ENCODE peak calls at places on chromosomes 7 and 10, in four cellular contexts. L is osteocyte; M is endodermal cell; T is CD4-positive, alpha-beta T cell. B is an unnamed sample.
A peak's percentile ranks its signal among the peaks of the same experiment; 100 is the strongest.

GRCh38 chr7:118311121-118311803 is 86.8 kb downstream of the ANKRD7 start:
- DNase-seq in M (no peak), L (no peak), T (no peak), B (no peak)

GRCh38 chr10:18164093-18164492 is 23.9 kb downstream of the CACNB2 start:
- DNase-seq in L (no peak), M (no peak), T (no peak), B (no peak)

GRCh38 chr10:86648706-86649426 is 5.5 kb upstream of the OPN4 start:
- DNase-seq in T (no peak), M (peak; percentile 49), L (peak; percentile 85), B (no peak)

GRCh38 chr10:123139521-123140163 is 3.9 kb downstream of the HMX3 start:
- DNase-seq in M (peak; percentile 82), L (no peak), T (no peak), B (peak; percentile 39)

GRCh38 chr7:155283565-155284194 is 14.0 kb upstream of the INSIG1 start:
- DNase-seq in M (no peak), T (no peak), L (no peak), B (peak; percentile 51)

GRCh38 chr10:17009228-17009700 is 120.3 kb downstream of the CUBN start:
- DNase-seq in L (no peak), T (no peak), M (peak; percentile 1), B (no peak)

GRCh38 chr10:30557884-30558283 is 71.7 kb downstream of the LYZL2 start:
- DNase-seq in M (no peak), L (no peak), T (no peak), B (no peak)

GRCh38 chr10:28681345-28681763 is 4.0 kb downstream of the BAMBI start:
- DNase-seq in L (no peak), T (no peak), M (no peak), B (no peak)

GRCh38 chr10:72709041-72709440 is 17.1 kb downstream of the MCU start:
- DNase-seq in L (no peak), T (no peak), M (no peak), B (no peak)

GRCh38 chr7:132485600-132486594 is 90.4 kb downstream of the PLXNA4 start:
- DNase-seq in M (no peak), L (no peak), T (peak; percentile 9), B (no peak)

GRCh38 chr7:154409703-154410311 is 357.6 kb downstream of the DPP6 start:
- DNase-seq in M (peak; percentile 85), L (no peak), T (no peak), B (no peak)

GRCh38 chr10:82041018-82041417 is 166.0 kb downstream of the NRG3 start:
- DNase-seq in L (no peak), M (peak; percentile 43), T (no peak), B (no peak)
- TF ChIP-seq CTCF in L (no peak), M (peak; percentile 74), T (no peak), B (no peak)

GRCh38 chr10:75803816-75804576 is 372.6 kb downstream of the LRMDA start:
- DNase-seq in L (no peak), T (no peak), M (no peak), B (no peak)

GRCh38 chr10:75814071-75814470 is 382.6 kb downstream of the LRMDA start:
- DNase-seq in L (no peak), M (no peak), T (no peak), B (no peak)

GRCh38 chr10:75809003-75809402 is 377.6 kb downstream of the LRMDA start:
- DNase-seq in T (no peak), L (no peak), M (no peak), B (no peak)
- TF ChIP-seq CTCF in T (no peak), L (no peak), M (no peak), B (no peak)

GRCh38 chr7:31648288-31648687 is 38.7 kb upstream of the PPP1R17 start:
- DNase-seq in M (no peak), T (no peak), L (no peak), B (no peak)
- TF ChIP-seq CTCF in M (peak; percentile 72), T (no peak), L (peak; percentile 56), B (no peak)

GRCh38 chr10:21144047-21144446 is 246.9 kb upstream of the NEBL start:
- DNase-seq in T (no peak), L (no peak), M (no peak), B (no peak)
- TF ChIP-seq CTCF in T (no peak), L (no peak), M (no peak), B (no peak)

GRCh38 chr10:70052462-70053211 is at the start of gene MACROH2A2:
- DNase-seq in M (peak; percentile 94), L (peak; percentile 91), T (no peak), B (peak; percentile 16)
- TF ChIP-seq CTCF in M (peak; percentile 72), L (peak; percentile 67), T (no peak), B (no peak)

GRCh38 chr10:105434970-105435369 is 793.9 kb downstream of the SORCS3 start:
- DNase-seq in M (no peak), T (no peak), L (no peak), B (no peak)
- TF ChIP-seq CTCF in M (no peak), T (no peak), L (no peak), B (no peak)

DNA sequence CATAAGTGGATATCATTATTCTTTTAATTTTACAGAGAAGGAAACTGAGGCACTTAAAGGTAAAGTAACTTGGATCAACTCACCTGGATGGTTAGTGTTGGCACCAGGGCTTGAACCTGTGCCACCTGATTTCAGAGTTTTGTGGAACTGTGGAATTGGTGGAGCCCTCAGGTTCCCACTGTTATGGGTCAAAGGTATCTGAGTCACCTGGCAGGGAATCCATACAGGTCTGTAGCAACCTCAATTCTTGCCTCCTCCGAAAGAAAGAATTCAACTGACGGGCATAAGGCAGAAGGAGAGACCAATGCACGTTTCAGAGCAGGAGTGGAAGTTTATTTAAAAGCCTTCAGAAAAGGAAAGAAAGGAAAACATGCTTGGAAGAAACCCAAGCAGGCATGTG is 25.2 kb upstream of the ADAMTS14 start:
- DNase-seq in T (no peak), L (no peak), M (no peak), B (no peak)
- TF ChIP-seq CTCF in T (no peak), L (no peak), M (no peak), B (no peak)

GRCh38 chr7:29102554-29103151 is 43.7 kb downstream of the CPVL start:
- DNase-seq in L (no peak), M (peak; percentile 89), T (peak; percentile 23), B (peak; percentile 26)
- TF ChIP-seq CTCF in L (peak; percentile 85), M (peak; percentile 90), T (peak; percentile 44), B (peak; percentile 36)